ENCODE peak calls at places on chromosome 6, in ten cellular contexts. U is stimulated activated CD4-positive, alpha-beta T cell treated with anti-CD3 and anti-CD28 coated beads, Interleukin-12 subunit alpha, Interleukin-12 subunit beta, amount 100 ng/mL, for 48 hours; Y is fibroblast of pulmonary artery; I is nucleus accumbens; O is activated naive CD4-positive, alpha-beta T cell; L is LHCN-M2; J is NCI-H1417 treated with DMSO at 0.1 percent for 48 hours; H is activated CD4-positive, alpha-beta T cell treated with anti-CD3 and anti-CD28 coated beads, Interleukin-2, amount 50 U/mL, for 4 hours; V is pancreas; Z is skeletal muscle cell. R is an unnamed sample.

GRCh38 chr6:2862712-2863174 is 21.1 kb upstream of the SERPINB1 start:
- DNase-seq in U (no peak), Y (no peak), I (no peak), O (no peak), L (peak; percentile 76), J (no peak), H (no peak), V (no peak), Z (no peak), R (no peak)

GRCh38 chr6:68572525-68572924 is 62.6 kb upstream of the ADGRB3 start:
- DNase-seq in U (no peak), Y (peak; percentile 35), I (no peak), O (no peak), L (peak; percentile 11), J (no peak), H (no peak), V (peak; percentile 21), Z (peak; percentile 2), R (peak; percentile 55)

GRCh38 chr6:141105481-141105880 is 1027.2 kb upstream of the GJE1 start:
- DNase-seq in U (no peak), Y (peak; percentile 53), I (no peak), O (no peak), L (no peak), J (no peak), H (no peak), V (no peak), Z (no peak), R (peak; percentile 14)

GRCh38 chr6:50842861-50843384 is 24.3 kb downstream of the TFAP2B start:
- DNase-seq in U (no peak), Y (no peak), I (no peak), O (no peak), L (no peak), J (no peak), H (no peak), V (no peak), Z (no peak), R (no peak)

GRCh38 chr6:138278326-138278725 is 60.0 kb upstream of the PBOV1 start:
- DNase-seq in U (no peak), Y (peak; percentile 46), I (peak; percentile 70), O (no peak), L (peak; percentile 14), J (no peak), H (no peak), V (peak; percentile 31), Z (peak; percentile 3), R (peak; percentile 26)

GRCh38 chr6:167856999-167857660 is 30.4 kb downstream of the AFDN start:
- DNase-seq in U (no peak), Y (peak; percentile 91), I (no peak), O (no peak), L (peak; percentile 37), J (no peak), H (no peak), V (no peak), Z (peak; percentile 60), R (peak; percentile 87)

GRCh38 chr6:33628401-33628964 is 7.4 kb downstream of the ITPR3 start:
- DNase-seq in U (no peak), Y (no peak), I (no peak), O (no peak), L (no peak), J (peak; percentile 81), H (no peak), V (no peak), Z (no peak), R (no peak)

GRCh38 chr6:53359843-53360834 is 11.4 kb upstream of the ELOVL5 start:
- DNase-seq in U (no peak), Y (peak; percentile 39), I (no peak), O (no peak), L (peak; percentile 33), J (no peak), H (no peak), V (no peak), Z (no peak), R (no peak)

GRCh38 chr6:92586236-92586977 is 833.0 kb downstream of the EPHA7 start:
- DNase-seq in U (no peak), Y (no peak), I (no peak), O (no peak), L (no peak), J (no peak), H (no peak), V (no peak), Z (no peak), R (no peak)

GRCh38 chr6:26613717-26614683 is 17.2 kb downstream of the ABT1 start:
- DNase-seq in U (no peak), Y (no peak), I (no peak), O (peak; percentile 32), L (no peak), J (no peak), H (no peak), V (no peak), Z (no peak), R (no peak)

GRCh38 chr6:48626421-48626820 is 515.4 kb upstream of the PTCHD4 start:
- DNase-seq in U (no peak), Y (no peak), I (no peak), O (no peak), L (no peak), J (no peak), H (no peak), V (no peak), Z (no peak), R (no peak)

GRCh38 chr6:39075010-39075738 is 26.6 kb downstream of the GLP1R start:
- DNase-seq in U (no peak), Y (no peak), I (no peak), O (no peak), L (no peak), J (no peak), H (no peak), V (no peak), Z (no peak), R (no peak)

GRCh38 chr6:126039284-126039683 is 52.9 kb downstream of the TRMT11 start:
- DNase-seq in U (no peak), Y (peak; percentile 60), I (no peak), O (no peak), L (peak; percentile 69), J (no peak), H (no peak), V (no peak), Z (no peak), R (peak; percentile 50)

GRCh38 chr6:51855310-51856082 is 231.9 kb downstream of the PKHD1 start:
- DNase-seq in U (no peak), Y (peak; percentile 62), I (no peak), O (no peak), L (peak; percentile 46), J (no peak), H (no peak), V (peak; percentile 27), Z (peak; percentile 4), R (peak; percentile 51)

GRCh38 chr6:2876210-2877056 is 26.7 kb downstream of the SERPINB9 start:
- DNase-seq in U (no peak), Y (peak; percentile 98), I (no peak), O (no peak), L (peak; percentile 100), J (no peak), H (no peak), V (peak; percentile 63), Z (peak; percentile 92), R (peak; percentile 83)

GRCh38 chr6:69179681-69180080 is 544.6 kb downstream of the ADGRB3 start:
- DNase-seq in U (no peak), Y (no peak), I (no peak), O (no peak), L (no peak), J (no peak), H (no peak), V (no peak), Z (no peak), R (peak; percentile 72)

GRCh38 chr6:137043710-137044365 is 927 bp downstream of the IL20RA start:
- DNase-seq in U (no peak), Y (peak; percentile 43), I (no peak), O (no peak), L (peak; percentile 25), J (no peak), H (no peak), V (no peak), Z (no peak), R (no peak)

GRCh38 chr6:21840428-21840827 is 246.9 kb downstream of the SOX4 start:
- DNase-seq in U (no peak), Y (peak; percentile 72), I (no peak), O (no peak), L (peak; percentile 23), J (no peak), H (no peak), V (no peak), Z (no peak), R (peak; percentile 58)

GRCh38 chr6:57089265-57089664 is 723 bp upstream of the ZNF451 start:
- DNase-seq in U (no peak), Y (no peak), I (no peak), O (no peak), L (no peak), J (no peak), H (no peak), V (no peak), Z (no peak), R (no peak)

GRCh38 chr6:2959909-2960719 is 11.3 kb downstream of the SERPINB6 start:
- DNase-seq in U (no peak), Y (peak; percentile 71), I (peak; percentile 17), O (no peak), L (peak; percentile 82), J (no peak), H (no peak), V (no peak), Z (peak; percentile 42), R (peak; percentile 77)

GRCh38 chr6:57190140-57190539 is 18.0 kb downstream of the BAG2 start:
- DNase-seq in U (no peak), Y (peak; percentile 86), I (no peak), O (no peak), L (peak; percentile 91), J (no peak), H (no peak), V (no peak), Z (no peak), R (peak; percentile 43)

GRCh38 chr6:169386431-169387057 is 132.9 kb upstream of the THBS2 start:
- DNase-seq in U (no peak), Y (peak; percentile 18), I (no peak), O (no peak), L (no peak), J (no peak), H (no peak), V (no peak), Z (no peak), R (no peak)

R was measured in HT1080.